ENCODE peak calls at places on chromosomes 11 and 22, in six cellular contexts. X, K, Y, R, H and P are unnamed samples.

GRCh38 chr11:116782728-116783127 is 5.1 kb downstream of the ZPR1 start:
- DNase-seq in Y (no peak), R (no peak), H (peak), X (peak), K (no peak), P (no peak)

GRCh38 chr11:57303280-57303989 is 21.3 kb downstream of the TNKS1BP1 start:
- DNase-seq in Y (no peak), R (no peak), K (no peak), H (no peak), X (no peak), P (no peak)

GRCh38 chr11:45209480-45209879 is 63.0 kb downstream of the PRDM11 start:
- DNase-seq in R (no peak), H (no peak), X (no peak), K (no peak), Y (no peak), P (no peak)

GRCh38 chr22:19723990-19724827 is 870 bp downstream of the GP1BB start:
- DNase-seq in H (no peak), K (no peak), Y (peak), X (peak), R (no peak), P (no peak)

GRCh38 chr22:37566903-37567798 is 6.9 kb downstream of the CDC42EP1 start:
- DNase-seq in Y (peak), H (no peak), R (peak), K (peak), X (peak), P (peak)

GRCh38 chr11:1122356-1123002 is 35.3 kb upstream of the MUC5AC start:
- DNase-seq in X (no peak), Y (no peak), K (no peak), R (peak), H (no peak), P (no peak)

GRCh38 chr11:123507043-123507442 is 77.0 kb downstream of the GRAMD1B start:
- DNase-seq in Y (no peak), H (no peak), R (no peak), X (no peak), K (no peak), P (no peak)

GRCh38 chr11:118530180-118530682 is 761 bp upstream of the TMEM25 start:
- DNase-seq in H (no peak), K (no peak), X (no peak), R (no peak), Y (peak), P (no peak)

GRCh38 chr11:111360150-111361043 is 18.7 kb downstream of the POU2AF1 start:
- DNase-seq in R (no peak), X (no peak), Y (no peak), K (no peak), H (no peak), P (no peak)

GRCh38 chr22:35589071-35589735 is 27.9 kb downstream of the MB start:
- DNase-seq in K (no peak), R (peak), X (peak), H (peak), Y (no peak), P (no peak)

GRCh38 chr11:28566643-28567042 is 458.5 kb downstream of the METTL15 start:
- DNase-seq in H (peak), R (peak), X (peak), K (no peak), Y (peak), P (no peak)

GRCh38 chr11:97332271-97332670 is 942.5 kb downstream of the JRKL start:
- DNase-seq in H (no peak), Y (no peak), K (no peak), R (no peak), X (no peak), P (no peak)

GRCh38 chr11:108565653-108566052 is 27.9 kb downstream of the EXPH5 start:
- DNase-seq in K (no peak), X (no peak), H (no peak), Y (no peak), R (no peak), P (no peak)

GRCh38 chr11:41003339-41003992 is 456.0 kb downstream of the LRRC4C start:
- DNase-seq in K (no peak), H (no peak), Y (no peak), R (no peak), X (no peak), P (no peak)

GRCh38 chr11:20058749-20059458 is 101.4 kb downstream of the DBX1 start:
- DNase-seq in Y (no peak), X (no peak), K (no peak), R (no peak), H (no peak), P (no peak)

GRCh38 chr11:123560001-123560400 is 94.4 kb downstream of the SCN3B start:
- DNase-seq in Y (peak), X (peak), H (peak), K (no peak), R (peak), P (no peak)

GRCh38 chr11:126891556-126892217 is 108.9 kb downstream of the KIRREL3 start:
- DNase-seq in K (no peak), R (no peak), H (no peak), X (no peak), Y (no peak), P (no peak)

GRCh38 chr11:45171550-45171949 is 25.1 kb downstream of the PRDM11 start:
- DNase-seq in X (no peak), K (no peak), H (no peak), R (no peak), Y (no peak), P (no peak)

GRCh38 chr11:134905966-134906955 is 494.2 kb upstream of the B3GAT1 start:
- DNase-seq in K (no peak), H (no peak), X (no peak), R (no peak), Y (no peak), P (no peak)

GRCh38 chr22:21568207-21569075 is 927 bp downstream of the UBE2L3 start:
- DNase-seq in X (peak), Y (peak), H (no peak), R (no peak), K (no peak), P (peak)

GRCh38 chr11:47220401-47220821 is 5.6 kb downstream of the DDB2 start:
- DNase-seq in Y (no peak), R (no peak), H (no peak), X (peak), K (no peak), P (no peak)

GRCh38 chr11:65651339-65651588 is 11.5 kb downstream of the RELA start:
- DNase-seq in K (peak), Y (no peak), R (no peak), H (no peak), X (no peak), P (no peak)

GRCh38 chr11:118662401-118663271 is 16.8 kb downstream of the TREH start:
- DNase-seq in X (no peak), H (no peak), K (no peak), R (no peak), Y (no peak), P (no peak)

GRCh38 chr11:128299132-128299726 is 288.1 kb downstream of the ETS1 start:
- DNase-seq in X (peak), K (no peak), H (peak), Y (peak), R (no peak), P (no peak)

GRCh38 chr22:49271831-49272230 is 555.8 kb downstream of the BRD1 start:
- DNase-seq in K (no peak), X (no peak), R (no peak), H (no peak), Y (no peak), P (no peak)

GRCh38 chr11:27282806-27283205 is 80.2 kb downstream of the CCDC34 start:
- DNase-seq in X (no peak), Y (peak), K (no peak), H (no peak), R (no peak), P (no peak)

GRCh38 chr11:88068848-88069554 is 106.2 kb downstream of the RAB38 start:
- DNase-seq in Y (no peak), K (no peak), H (no peak), X (no peak), R (peak), P (no peak)

GRCh38 chr11:58494096-58494495 is 13.8 kb downstream of the OR5B21 start:
- DNase-seq in X (peak), Y (no peak), H (peak), K (no peak), R (no peak), P (no peak)

GRCh38 chr22:23520875-23521441 is 59.1 kb downstream of the IGLL1 start:
- DNase-seq in Y (peak), H (peak), K (no peak), X (peak), R (peak), P (no peak)

GRCh38 chr22:27473533-27473932 is 328.0 kb downstream of the MN1 start:
- DNase-seq in Y (no peak), K (no peak), R (no peak), H (no peak), X (no peak), P (no peak)

DNA sequence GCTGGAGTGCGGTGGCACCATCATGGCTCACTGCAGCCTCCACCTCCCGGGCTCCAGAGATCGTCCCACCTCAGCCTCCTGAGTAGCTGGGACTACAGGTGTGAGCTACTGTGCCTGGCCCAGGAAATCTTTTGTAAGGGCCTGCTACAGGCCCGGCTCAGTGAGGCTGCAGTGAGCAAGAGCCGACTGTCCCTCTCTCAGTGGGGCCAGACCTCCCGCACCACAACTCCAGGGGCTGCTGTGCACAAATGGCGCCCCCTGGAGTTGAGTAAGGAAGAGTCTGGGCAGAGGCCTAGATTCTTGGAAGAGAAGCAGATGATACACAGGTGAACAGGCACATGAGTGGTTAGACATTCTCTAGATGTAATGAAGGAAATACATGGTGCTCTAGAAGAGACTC is 7.0 kb downstream of the SERHL2 start:
- DNase-seq in H (no peak), X (no peak), K (no peak), Y (no peak), R (no peak), P (no peak)
- TF ChIP-seq CTCF in H (peak), X (peak), K (peak), Y (no peak), R (peak), P (peak)

DNA sequence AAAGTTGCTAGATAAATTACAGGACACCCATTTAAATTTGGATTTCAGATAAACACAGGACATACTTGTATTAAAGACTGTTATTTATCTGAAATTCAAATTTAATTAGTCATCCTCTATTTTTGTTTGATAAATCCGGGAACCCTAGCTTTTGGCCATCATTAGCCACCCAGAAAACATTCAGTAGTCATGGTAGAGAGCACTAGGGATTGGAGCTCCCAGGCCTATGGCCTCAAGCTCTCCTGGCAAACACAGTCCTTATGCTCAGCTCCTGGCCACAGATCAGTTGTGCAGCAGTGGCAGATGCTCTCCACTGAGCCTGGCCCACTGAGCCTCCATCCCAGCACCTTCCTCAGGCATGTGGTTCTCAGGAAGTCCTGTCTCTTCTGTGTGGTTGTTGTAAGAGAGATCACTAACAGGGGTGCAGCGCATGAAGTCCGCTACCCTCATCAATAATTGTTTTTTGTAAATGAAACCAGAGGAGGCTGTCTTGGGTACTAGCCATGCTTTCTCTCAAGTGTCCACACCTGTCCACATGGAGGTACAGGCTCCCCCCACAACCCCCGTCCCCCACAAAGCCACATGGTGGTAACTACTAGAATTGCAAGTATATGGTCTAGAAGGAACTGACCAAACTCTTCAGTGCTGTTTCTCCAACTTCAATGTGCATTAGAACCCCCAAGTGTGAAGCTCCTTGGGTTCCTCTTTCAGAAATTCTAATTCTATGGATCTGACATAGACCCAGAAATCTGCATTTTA is 1.1 kb upstream of the IRAG1 start:
- DNase-seq in Y (no peak), H (no peak), R (no peak), K (no peak), X (peak), P (no peak)
- TF ChIP-seq CTCF in Y (no peak), H (no peak), R (no peak), K (no peak), X (no peak), P (no peak)

GRCh38 chr11:30125461-30125860 is 105.4 kb upstream of the FSHB start:
- DNase-seq in R (no peak), K (no peak), H (no peak), X (no peak), Y (no peak), P (no peak)

GRCh38 chr11:30133308-30133707 is 97.5 kb upstream of the FSHB start:
- DNase-seq in R (no peak), H (no peak), X (no peak), K (no peak), Y (no peak), P (no peak)

GRCh38 chr11:30131535-30131934 is 99.3 kb upstream of the FSHB start:
- DNase-seq in X (no peak), K (no peak), H (no peak), Y (no peak), R (no peak), P (no peak)

DNA sequence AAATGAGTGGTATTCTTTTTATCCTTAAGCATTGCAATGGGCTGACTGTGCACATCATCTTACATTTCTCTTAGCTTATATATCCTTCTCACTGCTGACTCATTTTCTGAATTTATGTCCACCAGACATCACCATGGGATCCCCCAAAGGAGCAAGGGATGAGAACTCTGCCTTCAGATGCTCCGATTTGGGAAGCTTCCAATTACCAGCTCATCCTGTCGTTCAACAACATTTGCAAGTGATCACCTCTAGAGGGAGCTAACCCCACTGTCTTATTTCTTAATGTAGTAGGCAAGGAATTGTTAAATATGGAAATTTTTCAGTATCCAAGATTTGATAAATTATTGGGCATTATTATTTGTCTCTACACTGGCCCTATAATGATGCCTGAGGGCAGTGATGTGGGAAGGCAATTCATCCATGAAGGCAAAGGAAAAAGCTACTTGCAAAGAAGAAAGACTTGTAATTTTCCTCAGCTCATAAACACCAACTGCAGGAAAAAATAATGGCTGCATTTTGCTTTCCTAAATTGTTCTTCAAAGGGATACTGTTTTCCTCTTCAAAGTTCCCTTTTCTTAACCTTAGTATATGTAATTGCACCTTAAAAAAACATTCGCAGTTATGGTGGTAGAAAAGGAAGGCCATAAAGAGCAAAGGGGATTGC is 102.4 kb upstream of the FSHB start:
- DNase-seq in Y (no peak), K (no peak), X (peak), H (no peak), R (no peak), P (no peak)
- TF ChIP-seq CTCF in Y (peak), K (peak), X (peak), H (peak), R (peak), P (no peak)

DNA sequence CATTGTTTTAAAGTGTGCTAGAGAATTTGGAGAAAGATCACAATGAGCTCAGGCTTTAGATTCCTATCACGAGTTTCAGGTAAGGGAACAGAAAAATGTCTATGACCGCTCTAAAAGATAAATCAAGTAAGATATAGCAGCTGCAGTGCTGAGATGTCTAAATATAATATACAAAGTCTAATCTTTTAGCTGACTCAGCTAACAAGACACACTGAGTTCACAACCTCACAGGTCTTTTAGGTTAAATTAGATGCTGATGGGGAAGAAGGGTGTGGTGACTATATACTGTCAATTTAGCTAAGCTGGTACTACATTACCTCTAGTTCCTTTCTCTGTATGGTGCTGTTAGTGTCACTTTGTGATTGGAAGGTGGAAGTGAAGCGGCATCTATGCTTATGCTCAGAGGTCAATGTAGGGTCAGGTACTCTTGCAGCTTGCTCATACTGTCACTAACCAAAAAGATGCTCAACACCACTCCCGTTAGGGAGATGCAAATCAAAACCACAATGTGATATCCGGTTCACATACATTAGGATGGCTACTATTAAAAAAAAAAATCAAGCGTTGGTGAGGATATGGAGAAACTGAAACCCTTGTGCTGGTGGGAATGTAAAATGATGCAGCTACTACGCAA is 283.5 kb downstream of the SWAP70 start:
- DNase-seq in Y (no peak), X (no peak), R (no peak), H (no peak), K (no peak), P (no peak)
- TF ChIP-seq CTCF in Y (no peak), X (no peak), R (no peak), H (no peak), K (no peak), P (no peak)

DNA sequence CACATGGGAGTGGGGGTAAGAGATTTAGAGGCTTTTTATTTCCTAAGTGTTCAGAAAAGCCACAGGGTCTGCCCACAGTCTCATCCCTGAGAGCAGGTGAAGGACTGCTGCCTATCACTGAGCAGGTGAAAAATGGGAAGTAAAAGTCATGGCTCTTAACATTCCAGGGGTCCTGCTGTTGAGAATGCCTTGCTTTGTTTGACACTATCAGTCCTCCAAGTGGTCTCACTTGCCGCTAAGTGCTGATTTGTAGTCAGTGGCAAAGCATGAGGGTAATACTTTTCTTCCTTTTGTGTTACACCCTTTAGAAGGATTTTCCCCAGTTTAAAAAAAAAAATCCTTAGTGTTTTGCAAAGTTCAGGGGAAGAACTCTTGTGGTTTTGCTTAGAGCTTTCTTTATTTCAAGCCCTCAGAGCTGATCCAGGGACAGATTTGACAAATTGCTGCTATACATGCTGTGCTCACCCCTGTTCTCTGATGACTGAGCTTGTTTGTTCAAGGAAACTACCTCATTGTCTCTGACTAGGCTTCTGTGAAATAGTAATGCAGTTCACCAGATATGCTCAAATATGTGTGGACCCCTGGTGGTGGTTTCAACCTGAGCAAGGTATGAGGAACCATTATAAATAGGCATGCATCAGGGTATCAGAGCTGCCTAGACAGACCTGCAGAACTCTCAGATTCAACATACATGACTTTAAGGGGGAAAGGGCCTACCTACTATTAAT is 141.0 kb downstream of the ARHGAP42 start:
- DNase-seq in H (no peak), R (no peak), X (peak), Y (no peak), K (no peak), P (no peak)
- TF ChIP-seq CTCF in H (peak), R (peak), X (no peak), Y (no peak), K (no peak), P (no peak)

GRCh38 chr11:86230196-86230813 is 14.2 kb upstream of the EED start:
- DNase-seq in R (no peak), X (no peak), Y (no peak), K (no peak), H (no peak), P (no peak)
- TF ChIP-seq CTCF in R (no peak), X (no peak), Y (no peak), K (no peak), H (no peak), P (no peak)

GRCh38 chr11:61126266-61126665 is 24.0 kb downstream of the CD5 start:
- DNase-seq in H (no peak), X (no peak), Y (peak), K (no peak), R (no peak), P (no peak)
- TF ChIP-seq CTCF in H (no peak), X (no peak), Y (no peak), K (no peak), R (no peak), P (no peak)